ENCODE peak calls at places on chromosomes 3 and 15, in nine cellular contexts. C, X, O, V, I, U, Q, B and L are unnamed samples.

GRCh38 chr15:87145686-87146085 is 1066.0 kb downstream of the AGBL1 start:
- DNase-seq in C (no peak), X (no peak), O (no peak), V (no peak), I (no peak), U (no peak), Q (no peak), B (no peak), L (peak)

GRCh38 chr15:100338971-100339444 is 2.8 kb downstream of the ADAMTS17 start:
- DNase-seq in C (peak), X (peak), O (peak), V (peak), I (peak), U (no peak), Q (peak), B (peak), L (peak)

GRCh38 chr3:178690571-178690970 is 154.3 kb downstream of the KCNMB2 start:
- DNase-seq in C (no peak), X (no peak), O (no peak), V (no peak), I (no peak), U (no peak), Q (no peak), B (no peak), L (no peak)

GRCh38 chr3:54900954-54901591 is 26.8 kb downstream of the LRTM1 start:
- DNase-seq in C (no peak), X (no peak), O (no peak), V (no peak), I (no peak), U (no peak), Q (no peak), B (no peak), L (no peak)

GRCh38 chr3:127529346-127530188 is 61.0 kb downstream of the TPRA1 start:
- DNase-seq in C (no peak), X (no peak), O (peak), V (no peak), I (no peak), U (no peak), Q (no peak), B (no peak), L (no peak)

GRCh38 chr3:111326144-111326995 is 215.6 kb upstream of the CD96 start:
- DNase-seq in C (no peak), X (no peak), O (no peak), V (no peak), I (no peak), U (peak), Q (no peak), B (no peak), L (peak)

GRCh38 chr3:10360478-10360877 is 39.6 kb upstream of the SEC13 start:
- DNase-seq in C (no peak), X (no peak), O (no peak), V (no peak), I (no peak), U (no peak), Q (no peak), B (no peak), L (no peak)

GRCh38 chr3:69914395-69914794 is 85.1 kb upstream of the SAMMSON start:
- DNase-seq in C (no peak), X (peak), O (no peak), V (no peak), I (no peak), U (no peak), Q (no peak), B (no peak), L (peak)

GRCh38 chr15:66128116-66128715 is 125.3 kb downstream of the MEGF11 start:
- DNase-seq in C (no peak), X (no peak), O (no peak), V (no peak), I (no peak), U (no peak), Q (no peak), B (no peak), L (no peak)

GRCh38 chr15:84079885-84080777 is 155.4 kb upstream of the GOLGA6L4 start:
- DNase-seq in C (peak), X (no peak), O (peak), V (no peak), I (no peak), U (no peak), Q (no peak), B (no peak), L (peak)

GRCh38 chr3:156460206-156460609 is 94.7 kb downstream of the SSR3 start:
- DNase-seq in C (no peak), X (no peak), O (no peak), V (no peak), I (no peak), U (no peak), Q (no peak), B (no peak), L (no peak)

GRCh38 chr3:195410546-195410945 is 32.3 kb downstream of the ACAP2 start:
- DNase-seq in C (no peak), X (no peak), O (no peak), V (no peak), I (no peak), U (no peak), Q (no peak), B (no peak), L (no peak)

GRCh38 chr15:37771462-37771861 is 163.0 kb upstream of the TMCO5A start:
- DNase-seq in C (no peak), X (no peak), O (no peak), V (no peak), I (no peak), U (no peak), Q (no peak), B (no peak), L (peak)

GRCh38 chr15:37767841-37768455 is 166.5 kb upstream of the TMCO5A start:
- DNase-seq in C (no peak), X (no peak), O (no peak), V (peak), I (no peak), U (no peak), Q (no peak), B (no peak), L (peak)

GRCh38 chr15:37764733-37765191 is 169.7 kb upstream of the TMCO5A start:
- DNase-seq in C (peak), X (peak), O (peak), V (peak), I (peak), U (peak), Q (no peak), B (no peak), L (peak)

GRCh38 chr15:37765809-37766208 is 168.6 kb upstream of the TMCO5A start:
- DNase-seq in C (no peak), X (no peak), O (no peak), V (peak), I (no peak), U (no peak), Q (no peak), B (no peak), L (peak)
- H3K27ac ChIP-seq in C (no peak), X (no peak), O (no peak), V (no peak), I (no peak), U (no peak), Q (no peak), B (no peak), L (no peak)

GRCh38 chr15:75171408-75171807 is 30.3 kb upstream of the C15orf39 start:
- DNase-seq in C (no peak), X (peak), O (no peak), V (peak), I (peak), U (peak), Q (no peak), B (no peak), L (peak)

GRCh38 chr15:75176404-75176761 is 25.3 kb upstream of the C15orf39 start:
- DNase-seq in C (no peak), X (no peak), O (no peak), V (no peak), I (peak), U (no peak), Q (no peak), B (no peak), L (no peak)

GRCh38 chr15:75174736-75175135 is 26.9 kb upstream of the C15orf39 start:
- DNase-seq in C (no peak), X (no peak), O (no peak), V (no peak), I (no peak), U (no peak), Q (no peak), B (no peak), L (no peak)

GRCh38 chr15:75172168-75172841 is 29.4 kb upstream of the C15orf39 start:
- DNase-seq in C (no peak), X (no peak), O (no peak), V (no peak), I (no peak), U (no peak), Q (no peak), B (no peak), L (peak)

DNA sequence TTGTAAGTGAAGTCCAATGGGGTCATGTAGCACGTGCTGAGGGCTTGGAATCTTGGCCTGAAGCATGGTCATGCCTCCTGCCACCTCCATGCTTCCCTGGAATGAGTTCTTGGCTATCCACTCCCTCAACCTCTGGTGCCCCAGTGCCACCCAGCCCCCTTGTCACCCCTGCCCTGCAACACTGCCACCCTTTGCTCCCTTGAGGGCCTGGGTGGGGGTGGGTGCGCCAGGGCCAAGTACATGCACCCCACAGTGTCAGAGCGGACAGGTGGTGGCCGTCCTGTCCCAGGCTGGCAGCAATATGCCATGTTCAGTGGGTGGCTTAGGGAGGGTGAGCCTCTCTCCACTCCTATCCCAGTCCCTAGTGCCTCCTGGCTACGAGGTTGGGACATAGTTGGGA is 27.6 kb upstream of the C15orf39 start:
- DNase-seq in C (no peak), X (no peak), O (no peak), V (no peak), I (no peak), U (no peak), Q (no peak), B (no peak), L (no peak)
- TF ChIP-seq CTCF in C (no peak), X (no peak), O (no peak), V (no peak), I (no peak), U (no peak), Q (no peak), B (no peak), L (no peak)

DNA sequence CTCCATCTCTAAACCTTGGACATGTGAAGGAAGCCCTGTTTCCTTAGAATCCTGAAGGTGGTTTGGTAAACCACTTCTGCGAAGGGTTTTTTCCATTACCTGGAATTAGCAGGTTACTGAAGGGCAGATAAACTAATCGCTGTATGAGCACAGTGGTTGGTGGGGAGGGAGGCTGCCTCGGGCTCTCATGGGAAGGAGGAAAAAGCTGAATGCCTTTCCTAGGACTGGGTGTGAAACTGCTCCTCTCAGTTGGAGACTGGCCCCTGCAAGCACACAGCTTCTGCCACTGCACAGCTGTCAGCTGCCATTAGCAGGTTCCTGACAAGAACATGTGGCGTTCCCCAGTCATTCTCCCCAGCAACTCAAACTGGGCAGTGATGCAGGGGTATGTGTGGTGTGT is 376.3 kb downstream of the GAP43 start:
- DNase-seq in C (no peak), X (no peak), O (peak), V (no peak), I (no peak), U (no peak), Q (no peak), B (no peak), L (peak)
- H3K27ac ChIP-seq in C (no peak), X (peak), O (peak), V (peak), I (no peak), U (peak), Q (no peak), B (no peak), L (peak)

GRCh38 chr15:57364282-57365007 is 11.9 kb upstream of the CGNL1 start:
- DNase-seq in C (no peak), X (no peak), O (peak), V (peak), I (peak), U (no peak), Q (no peak), B (no peak), L (peak)
- TF ChIP-seq CTCF in C (no peak), X (peak), O (peak), V (peak), I (peak), U (peak), Q (no peak), B (no peak), L (peak)

DNA sequence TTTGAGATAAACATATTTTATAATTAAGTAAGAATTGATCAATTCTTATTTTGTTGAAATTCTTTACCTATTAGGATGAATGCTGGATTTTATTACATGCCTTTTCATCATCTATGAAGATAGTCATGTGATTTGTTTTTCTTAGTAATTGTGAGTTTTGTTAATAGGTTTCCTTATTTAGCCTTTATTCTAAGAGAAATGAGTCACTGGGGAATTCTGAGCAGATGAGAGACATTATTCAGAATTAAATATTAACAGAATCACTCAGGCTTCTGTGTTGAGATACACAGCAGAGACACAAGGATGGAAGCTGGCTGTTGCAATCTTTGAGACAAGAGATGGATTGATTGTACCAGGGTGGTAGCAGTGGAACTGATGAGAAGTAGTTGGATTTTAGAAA is 7.4 kb upstream of the ANO10 start:
- DNase-seq in C (no peak), X (no peak), O (no peak), V (no peak), I (no peak), U (no peak), Q (no peak), B (no peak), L (peak)
- H3K27ac ChIP-seq in C (no peak), X (no peak), O (no peak), V (no peak), I (no peak), U (peak), Q (no peak), B (no peak), L (no peak)

DNA sequence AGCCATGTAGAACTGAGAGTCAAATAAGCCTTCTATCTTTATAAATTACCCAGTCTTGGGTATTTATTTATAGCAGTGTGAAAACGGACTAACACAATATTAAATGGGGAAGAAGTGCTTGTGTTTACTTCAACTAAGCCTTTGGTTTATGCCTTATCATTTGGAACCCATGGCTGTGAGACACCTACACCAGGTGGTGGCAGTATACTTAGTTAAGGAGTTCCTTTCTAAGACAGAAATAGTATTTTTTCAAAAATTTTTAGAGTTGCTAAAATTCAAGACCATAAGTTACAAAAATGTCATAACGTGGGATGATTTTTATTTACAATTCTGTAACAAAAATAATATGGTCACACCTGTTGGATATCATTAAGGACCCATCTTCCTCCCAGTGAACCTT is 354.5 kb upstream of the SOX14 start:
- DNase-seq in C (no peak), X (no peak), O (no peak), V (no peak), I (no peak), U (no peak), Q (no peak), B (no peak), L (no peak)
- TF ChIP-seq CTCF in C (no peak), X (no peak), O (peak), V (no peak), I (no peak), U (no peak), Q (no peak), B (no peak), L (no peak)

GRCh38 chr15:34789326-34789725 is 6.0 kb downstream of the ACTC1 start:
- DNase-seq in C (no peak), X (no peak), O (no peak), V (no peak), I (no peak), U (no peak), Q (no peak), B (no peak), L (no peak)
- H3K27ac ChIP-seq in C (no peak), X (no peak), O (no peak), V (no peak), I (no peak), U (no peak), Q (no peak), B (no peak), L (no peak)